ENCODE peak calls at places on chromosomes 1 and 21, in ten cellular contexts. O is bronchial epithelial cell; Q is kidney epithelial cell; T is naive thymus-derived CD4-positive, alpha-beta T cell; R is astrocyte; B is epithelial cell of esophagus; V is esophagus squamous epithelium; I is ovary; A is pancreas; N is kidney. J is an unnamed sample.

GRCh38 chr1:220807726-220808125 is 21.0 kb downstream of the MTARC1 start:
- DNase-seq in O (no peak), Q (no peak), T (no peak), R (no peak), B (no peak), V (no peak), I (no peak), A (no peak), N (no peak), J (no peak)

GRCh38 chr1:222049176-222049575 is 307.3 kb upstream of the DUSP10 start:
- DNase-seq in O (no peak), Q (no peak), T (no peak), R (no peak), B (no peak), V (no peak), I (no peak), A (no peak), N (no peak), J (no peak)

GRCh38 chr1:220462756-220463155 is 65.2 kb upstream of the MARK1 start:
- DNase-seq in O (no peak), Q (no peak), T (no peak), R (no peak), B (peak; percentile 18), V (no peak), I (no peak), A (no peak), N (no peak), J (peak; percentile 4)

GRCh38 chr1:209783338-209783737 is 1.0 kb downstream of the C1orf74 start:
- DNase-seq in O (peak; percentile 19), Q (no peak), T (no peak), R (no peak), B (peak; percentile 50), V (no peak), I (no peak), A (no peak), N (peak; percentile 61), J (no peak)

GRCh38 chr1:170732262-170732595 is 68.3 kb downstream of the PRRX1 start:
- DNase-seq in O (no peak), Q (no peak), T (no peak), R (peak; percentile 20), B (no peak), V (no peak), I (no peak), A (no peak), N (no peak), J (no peak)

GRCh38 chr1:113783254-113784103 is 24.2 kb upstream of the PHTF1 start:
- DNase-seq in O (peak; percentile 34), Q (no peak), T (no peak), R (peak; percentile 43), B (peak; percentile 40), V (no peak), I (no peak), A (no peak), N (no peak), J (peak; percentile 88)

GRCh38 chr1:199616947-199617346 is 410.6 kb upstream of the NR5A2 start:
- DNase-seq in O (no peak), Q (no peak), T (no peak), R (peak; percentile 1), B (no peak), V (no peak), I (no peak), A (no peak), N (no peak), J (no peak)

GRCh38 chr1:148318123-148318899 is 164.8 kb downstream of the PPIAL4G start:
- DNase-seq in O (no peak), Q (no peak), T (no peak), R (no peak), B (no peak), V (no peak), I (no peak), A (no peak), N (no peak), J (peak; percentile 53)

GRCh38 chr1:159144571-159144970 is 26.8 kb upstream of the CADM3 start:
- DNase-seq in O (peak; percentile 17), Q (no peak), T (no peak), R (no peak), B (no peak), V (no peak), I (no peak), A (no peak), N (no peak), J (no peak)

DNA sequence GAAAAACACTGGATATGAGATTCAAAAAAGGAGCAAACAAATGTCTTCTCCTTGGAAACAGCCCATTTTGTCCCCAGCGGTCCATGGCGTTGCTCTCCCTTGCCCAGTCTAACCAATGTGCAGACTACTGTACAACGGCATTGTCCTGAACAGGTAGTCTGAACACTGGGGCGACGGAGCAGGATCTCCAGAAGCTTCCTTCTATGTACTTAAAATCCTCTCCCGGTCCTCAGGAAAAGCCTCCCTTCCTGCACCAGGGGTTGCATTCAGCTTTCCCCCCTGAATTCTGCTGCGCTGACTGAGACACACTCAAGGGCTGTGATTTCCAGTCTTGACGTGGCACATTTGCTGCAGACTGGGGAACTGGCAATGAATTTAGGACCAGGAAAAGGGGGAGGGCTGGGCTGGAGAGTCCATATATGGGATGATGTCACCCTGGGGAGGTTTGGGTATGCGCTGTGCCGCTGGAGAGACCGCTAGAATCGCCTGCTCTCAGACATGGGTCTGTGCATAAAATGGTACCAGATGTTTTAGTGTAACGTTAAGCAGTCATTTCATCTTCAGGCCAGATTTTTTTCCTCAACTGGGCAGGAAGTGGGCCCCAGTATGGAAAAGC is 275.9 kb upstream of the C1orf105 start:
- DNase-seq in O (no peak), Q (no peak), T (no peak), R (peak; percentile 81), B (no peak), V (no peak), I (peak; percentile 87), A (no peak), N (peak; percentile 88), J (no peak)
- H3K4me3 ChIP-seq in O (no peak overlapping the region), Q (no peak overlapping the region), T (no peak overlapping the region), R (peak overlapping the region; percentile 65), B (no peak overlapping the region), V (peak overlapping the region; percentile 12), I (peak overlapping the region; percentile 38), A (no peak overlapping the region), N (peak overlapping the region; percentile 65), J (no peak overlapping the region)

GRCh38 chr1:204383163-204383904 is 23.6 kb upstream of the PLEKHA6 start:
- DNase-seq in O (no peak), Q (no peak), T (no peak), R (no peak), B (no peak), V (no peak), I (no peak), A (no peak), N (no peak), J (no peak)

GRCh38 chr1:204380293-204380831 is 20.6 kb upstream of the PLEKHA6 start:
- DNase-seq in O (peak; percentile 40), Q (no peak), T (no peak), R (no peak), B (peak; percentile 80), V (no peak), I (no peak), A (no peak), N (no peak), J (no peak)

GRCh38 chr1:204377800-204378608 is 18.3 kb upstream of the PLEKHA6 start:
- DNase-seq in O (peak; percentile 29), Q (peak; percentile 29), T (peak; percentile 46), R (peak; percentile 5), B (peak; percentile 53), V (no peak), I (no peak), A (peak; percentile 80), N (peak; percentile 79), J (no peak)

GRCh38 chr1:204384636-204385354 is 25.1 kb upstream of the PLEKHA6 start:
- DNase-seq in O (peak; percentile 60), Q (no peak), T (no peak), R (peak; percentile 20), B (peak; percentile 63), V (no peak), I (no peak), A (peak; percentile 67), N (no peak), J (no peak)

DNA sequence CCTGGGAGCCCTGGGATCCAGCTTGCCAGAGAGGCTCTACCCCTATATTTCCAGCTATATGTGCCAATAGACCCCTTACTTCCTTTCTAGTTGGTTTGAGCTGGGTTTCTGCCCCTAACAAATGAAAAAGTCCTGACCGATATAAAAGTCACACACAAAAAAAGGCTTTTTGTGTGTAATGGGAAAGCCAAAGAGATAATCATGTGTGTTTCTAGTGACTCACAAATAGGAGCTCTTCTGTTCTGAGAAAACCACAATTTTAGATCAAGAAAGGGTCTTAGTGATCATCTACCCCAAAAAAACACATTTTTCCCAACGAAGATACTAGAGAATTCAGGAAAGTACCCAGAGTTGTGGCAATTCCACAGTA is 23.0 kb upstream of the PLEKHA6 start:
- DNase-seq in O (no peak), Q (no peak), T (no peak), R (no peak), B (no peak), V (no peak), I (no peak), A (no peak), N (no peak), J (no peak)
- H3K4me3 ChIP-seq in O (no peak overlapping the region), Q (no peak overlapping the region), T (peak overlapping the region; percentile 62), R (no peak overlapping the region), B (no peak overlapping the region), V (no peak overlapping the region), I (no peak overlapping the region), A (no peak overlapping the region), N (no peak overlapping the region), J (peak overlapping the region; percentile 8)

DNA sequence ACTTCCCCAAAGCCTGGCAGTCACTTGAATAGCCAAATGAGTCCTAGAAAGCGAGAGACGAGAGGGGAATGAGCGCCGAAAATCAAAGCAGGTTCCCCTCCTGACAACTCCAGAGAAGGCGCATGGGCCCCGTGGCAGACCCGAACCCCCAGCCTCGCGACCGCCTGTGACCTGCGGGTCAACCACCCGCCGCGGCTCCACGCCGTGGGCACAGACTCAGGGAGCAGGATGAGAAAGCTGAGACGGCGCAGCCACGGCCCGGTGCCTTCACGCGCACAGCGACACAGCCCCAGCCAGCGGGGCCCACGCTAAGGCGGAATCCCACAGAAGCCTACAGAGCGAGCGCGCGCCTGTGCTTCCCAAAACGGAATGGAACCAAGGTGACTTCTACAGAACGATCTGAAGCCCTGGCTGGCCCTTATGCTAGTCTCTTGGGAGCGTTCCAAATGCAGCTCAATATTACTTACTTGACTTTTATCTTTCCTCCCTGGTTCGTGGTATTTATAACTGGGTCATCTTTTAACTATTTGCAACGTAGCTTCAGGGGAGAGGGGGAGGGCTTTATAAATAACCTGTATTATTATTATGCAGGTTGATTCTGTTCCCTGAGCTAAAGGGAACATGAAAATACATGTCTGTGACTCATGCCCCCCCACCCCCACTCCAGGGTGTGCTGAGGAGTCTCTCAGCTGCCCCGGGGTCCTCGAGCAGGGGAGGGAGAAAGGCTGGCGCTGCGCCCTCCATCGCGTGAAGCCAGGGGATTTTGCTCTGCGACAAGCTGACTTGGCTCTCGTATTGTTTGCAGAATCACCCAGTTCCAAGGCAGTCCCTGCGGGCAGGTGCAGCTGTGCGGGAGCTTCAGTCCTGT is 1.7 kb downstream of the TSPEAR start:
- DNase-seq in O (peak; percentile 78), Q (no peak), T (no peak), R (no peak), B (peak; percentile 83), V (no peak), I (no peak), A (peak; percentile 39), N (peak; percentile 76), J (no peak)
- H3K4me3 ChIP-seq in O (no peak overlapping the region), Q (no peak overlapping the region), T (peak overlapping the region; percentile 20), R (no peak overlapping the region), B (no peak overlapping the region), V (no peak overlapping the region), I (no peak overlapping the region), A (no peak overlapping the region), N (no peak overlapping the region), J (no peak overlapping the region)

GRCh38 chr1:70353038-70353437 is 1.5 kb downstream of the ANKRD13C start:
- DNase-seq in O (no peak), Q (no peak), T (no peak), R (no peak), B (no peak), V (no peak), I (no peak), A (no peak), N (no peak), J (no peak)
- H3K4me3 ChIP-seq in O (peak overlapping the region; percentile 98), Q (peak overlapping the region; percentile 94), T (peak overlapping the region; percentile 80), R (peak overlapping the region; percentile 97), B (peak overlapping the region; percentile 81), V (peak overlapping the region; percentile 72), I (peak overlapping the region; percentile 77), A (peak overlapping the region; percentile 83), N (peak overlapping the region; percentile 91), J (peak overlapping the region; percentile 91)